ENCODE peak calls at places on chromosome 12, in nine cellular contexts. One of them, this sample, is unnamed.

GRCh38 chr12:22206111-22206728 is 128.3 kb downstream of the ST8SIA1 start:
- DNase-seq in tibial nerve: no peak
- DNase-seq in lower leg skin: no peak
- DNase-seq in brain microvascular endothelial cell: no peak
- DNase-seq in AG04450: no peak
- DNase-seq in sigmoid colon: no peak
- DNase-seq in GM12865: no peak
- DNase-seq in AG10803: no peak
- DNase-seq in GM12878: no peak
- DNase-seq in this sample: no peak

GRCh38 chr12:99249543-99249942 is 398.0 kb upstream of the GARIN6 start:
- DNase-seq in tibial nerve: no peak
- DNase-seq in lower leg skin: no peak
- DNase-seq in brain microvascular endothelial cell: no peak
- DNase-seq in AG04450: no peak
- DNase-seq in sigmoid colon: no peak
- DNase-seq in GM12865: no peak
- DNase-seq in AG10803: no peak
- DNase-seq in GM12878: no peak
- DNase-seq in this sample: no peak

GRCh38 chr12:81330480-81330879 is 252.6 kb downstream of the ACSS3 start:
- DNase-seq in tibial nerve: no peak
- DNase-seq in lower leg skin: no peak
- DNase-seq in brain microvascular endothelial cell: peak; percentile 22
- DNase-seq in AG04450: no peak
- DNase-seq in sigmoid colon: no peak
- DNase-seq in GM12865: no peak
- DNase-seq in AG10803: no peak
- DNase-seq in GM12878: no peak
- DNase-seq in this sample: no peak

GRCh38 chr12:104337030-104337558 is 33.6 kb downstream of the EID3 start:
- DNase-seq in tibial nerve: no peak
- DNase-seq in lower leg skin: no peak
- DNase-seq in brain microvascular endothelial cell: no peak
- DNase-seq in AG04450: no peak
- DNase-seq in sigmoid colon: no peak
- DNase-seq in GM12865: no peak
- DNase-seq in AG10803: no peak
- DNase-seq in GM12878: no peak
- DNase-seq in this sample: no peak

GRCh38 chr12:24562761-24563392 is 386.0 kb downstream of the BCAT1 start:
- DNase-seq in tibial nerve: no peak
- DNase-seq in lower leg skin: peak; percentile 87
- DNase-seq in brain microvascular endothelial cell: peak; percentile 40
- DNase-seq in AG04450: no peak
- DNase-seq in sigmoid colon: no peak
- DNase-seq in GM12865: no peak
- DNase-seq in AG10803: peak; percentile 7
- DNase-seq in GM12878: no peak
- DNase-seq in this sample: no peak

GRCh38 chr12:47789141-47789540 is 16.1 kb downstream of the SLC48A1 start:
- DNase-seq in tibial nerve: no peak
- DNase-seq in lower leg skin: no peak
- DNase-seq in brain microvascular endothelial cell: no peak
- DNase-seq in AG04450: no peak
- DNase-seq in sigmoid colon: no peak
- DNase-seq in GM12865: no peak
- DNase-seq in AG10803: no peak
- DNase-seq in GM12878: no peak
- DNase-seq in this sample: no peak

GRCh38 chr12:121026274-121027045 is 10.2 kb upstream of the C12orf43 start:
- DNase-seq in tibial nerve: no peak
- DNase-seq in lower leg skin: no peak
- DNase-seq in brain microvascular endothelial cell: no peak
- DNase-seq in AG04450: no peak
- DNase-seq in sigmoid colon: no peak
- DNase-seq in GM12865: no peak
- DNase-seq in AG10803: no peak
- DNase-seq in GM12878: no peak
- DNase-seq in this sample: no peak

GRCh38 chr12:753401-754237 is 1.2 kb downstream of the WNK1 start:
- DNase-seq in tibial nerve: peak; percentile 16
- DNase-seq in lower leg skin: peak; percentile 92
- DNase-seq in brain microvascular endothelial cell: no peak
- DNase-seq in AG04450: no peak
- DNase-seq in sigmoid colon: peak; percentile 70
- DNase-seq in GM12865: peak; percentile 61
- DNase-seq in AG10803: no peak
- DNase-seq in GM12878: no peak
- DNase-seq in this sample: peak; percentile 57

GRCh38 chr12:47033797-47034555 is 45.4 kb upstream of the PCED1B start:
- DNase-seq in tibial nerve: no peak
- DNase-seq in lower leg skin: no peak
- DNase-seq in brain microvascular endothelial cell: no peak
- DNase-seq in AG04450: no peak
- DNase-seq in sigmoid colon: no peak
- DNase-seq in GM12865: no peak
- DNase-seq in AG10803: no peak
- DNase-seq in GM12878: no peak
- DNase-seq in this sample: no peak

GRCh38 chr12:6452245-6452731 is 446 bp downstream of the TAPBPL start:
- DNase-seq in tibial nerve: no peak
- DNase-seq in lower leg skin: peak; percentile 85
- DNase-seq in brain microvascular endothelial cell: no peak
- DNase-seq in AG04450: no peak
- DNase-seq in sigmoid colon: peak; percentile 79
- DNase-seq in GM12865: peak; percentile 53
- DNase-seq in AG10803: no peak
- DNase-seq in GM12878: no peak
- DNase-seq in this sample: no peak

GRCh38 chr12:103855036-103855712 is 14.1 kb upstream of the NT5DC3 start:
- DNase-seq in tibial nerve: no peak
- DNase-seq in lower leg skin: no peak
- DNase-seq in brain microvascular endothelial cell: peak; percentile 85
- DNase-seq in AG04450: peak; percentile 30
- DNase-seq in sigmoid colon: no peak
- DNase-seq in GM12865: no peak
- DNase-seq in AG10803: peak; percentile 47
- DNase-seq in GM12878: no peak
- DNase-seq in this sample: no peak

GRCh38 chr12:52636592-52637258 is 15.3 kb downstream of the KRT2 start:
- DNase-seq in tibial nerve: no peak
- DNase-seq in lower leg skin: no peak
- DNase-seq in brain microvascular endothelial cell: no peak
- DNase-seq in AG04450: no peak
- DNase-seq in sigmoid colon: no peak
- DNase-seq in GM12865: no peak
- DNase-seq in AG10803: no peak
- DNase-seq in GM12878: no peak
- DNase-seq in this sample: no peak

GRCh38 chr12:13088503-13088902 is 15.0 kb downstream of the GSG1 start:
- DNase-seq in tibial nerve: no peak
- DNase-seq in lower leg skin: no peak
- DNase-seq in brain microvascular endothelial cell: no peak
- DNase-seq in AG04450: no peak
- DNase-seq in sigmoid colon: no peak
- DNase-seq in GM12865: no peak
- DNase-seq in AG10803: no peak
- DNase-seq in GM12878: no peak
- DNase-seq in this sample: no peak

GRCh38 chr12:13091831-13092230 is 11.6 kb downstream of the GSG1 start:
- DNase-seq in tibial nerve: no peak
- DNase-seq in lower leg skin: no peak
- DNase-seq in brain microvascular endothelial cell: no peak
- DNase-seq in AG04450: no peak
- DNase-seq in sigmoid colon: no peak
- DNase-seq in GM12865: no peak
- DNase-seq in AG10803: no peak
- DNase-seq in GM12878: no peak
- DNase-seq in this sample: no peak

GRCh38 chr12:13087766-13088165 is 15.7 kb downstream of the GSG1 start:
- DNase-seq in tibial nerve: no peak
- DNase-seq in lower leg skin: no peak
- DNase-seq in brain microvascular endothelial cell: no peak
- DNase-seq in AG04450: no peak
- DNase-seq in sigmoid colon: no peak
- DNase-seq in GM12865: no peak
- DNase-seq in AG10803: no peak
- DNase-seq in GM12878: no peak
- DNase-seq in this sample: no peak

GRCh38 chr12:13093191-13093849 is 10.1 kb downstream of the GSG1 start:
- DNase-seq in tibial nerve: no peak
- DNase-seq in lower leg skin: no peak
- DNase-seq in brain microvascular endothelial cell: no peak
- DNase-seq in AG04450: no peak
- DNase-seq in sigmoid colon: no peak
- DNase-seq in GM12865: no peak
- DNase-seq in AG10803: peak; percentile 50
- DNase-seq in GM12878: no peak
- DNase-seq in this sample: no peak

DNA sequence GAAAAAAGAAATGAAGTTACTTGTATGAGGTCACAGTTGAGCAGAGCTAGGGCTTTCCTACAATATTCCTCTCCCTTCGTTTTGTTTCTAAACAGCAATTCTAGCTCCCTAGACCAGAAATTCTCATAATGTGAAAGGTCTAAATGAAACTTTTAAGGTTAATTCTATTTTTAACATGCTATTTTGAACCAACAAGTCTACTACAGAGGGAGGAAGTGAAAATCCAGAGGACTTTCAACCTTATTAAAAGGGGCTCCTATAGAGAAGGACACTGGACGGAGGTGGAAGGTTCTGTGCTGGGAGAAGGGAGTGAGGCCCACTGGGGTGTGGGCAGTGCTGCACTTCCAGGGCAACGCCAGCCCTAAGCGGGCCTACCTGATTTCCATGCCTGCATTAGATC is 13.4 kb downstream of the GSG1 start:
- DNase-seq in tibial nerve: no peak
- DNase-seq in lower leg skin: no peak
- DNase-seq in brain microvascular endothelial cell: no peak
- DNase-seq in AG04450: no peak
- DNase-seq in sigmoid colon: no peak
- DNase-seq in GM12865: no peak
- DNase-seq in AG10803: no peak
- DNase-seq in GM12878: no peak
- DNase-seq in this sample: no peak
- H3K4me3 ChIP-seq in tibial nerve: no peak overlapping the region
- H3K4me3 ChIP-seq in lower leg skin: no peak overlapping the region
- H3K4me3 ChIP-seq in brain microvascular endothelial cell: no peak overlapping the region
- H3K4me3 ChIP-seq in AG04450: no peak overlapping the region
- H3K4me3 ChIP-seq in sigmoid colon: no peak overlapping the region
- H3K4me3 ChIP-seq in GM12865: no peak overlapping the region
- H3K4me3 ChIP-seq in AG10803: no peak overlapping the region
- H3K4me3 ChIP-seq in GM12878: no peak overlapping the region
- H3K4me3 ChIP-seq in this sample: no peak overlapping the region

GRCh38 chr12:45980540-45980939 is 9.8 kb downstream of the SCAF11 start:
- DNase-seq in tibial nerve: no peak
- DNase-seq in lower leg skin: no peak
- DNase-seq in brain microvascular endothelial cell: no peak
- DNase-seq in AG04450: no peak
- DNase-seq in sigmoid colon: no peak
- DNase-seq in GM12865: no peak
- DNase-seq in AG10803: no peak
- DNase-seq in GM12878: no peak
- DNase-seq in this sample: no peak
- H3K4me3 ChIP-seq in tibial nerve: no peak overlapping the region
- H3K4me3 ChIP-seq in lower leg skin: no peak overlapping the region
- H3K4me3 ChIP-seq in brain microvascular endothelial cell: no peak overlapping the region
- H3K4me3 ChIP-seq in AG04450: no peak overlapping the region
- H3K4me3 ChIP-seq in sigmoid colon: no peak overlapping the region
- H3K4me3 ChIP-seq in GM12865: no peak overlapping the region
- H3K4me3 ChIP-seq in AG10803: no peak overlapping the region
- H3K4me3 ChIP-seq in GM12878: no peak overlapping the region
- H3K4me3 ChIP-seq in this sample: no peak overlapping the region

GRCh38 chr12:40693503-40693863 is 1.2 kb downstream of the CNTN1 start:
- DNase-seq in tibial nerve: peak; percentile 26
- DNase-seq in lower leg skin: no peak
- DNase-seq in brain microvascular endothelial cell: no peak
- DNase-seq in AG04450: no peak
- DNase-seq in sigmoid colon: peak; percentile 65
- DNase-seq in GM12865: no peak
- DNase-seq in AG10803: no peak
- DNase-seq in GM12878: no peak
- DNase-seq in this sample: no peak
- H3K4me3 ChIP-seq in tibial nerve: peak overlapping the region; percentile 84
- H3K4me3 ChIP-seq in lower leg skin: no peak overlapping the region
- H3K4me3 ChIP-seq in brain microvascular endothelial cell: no peak overlapping the region
- H3K4me3 ChIP-seq in AG04450: no peak overlapping the region
- H3K4me3 ChIP-seq in sigmoid colon: peak overlapping the region; percentile 64
- H3K4me3 ChIP-seq in GM12865: no peak overlapping the region
- H3K4me3 ChIP-seq in AG10803: no peak overlapping the region
- H3K4me3 ChIP-seq in GM12878: no peak overlapping the region
- H3K4me3 ChIP-seq in this sample: no peak overlapping the region

DNA sequence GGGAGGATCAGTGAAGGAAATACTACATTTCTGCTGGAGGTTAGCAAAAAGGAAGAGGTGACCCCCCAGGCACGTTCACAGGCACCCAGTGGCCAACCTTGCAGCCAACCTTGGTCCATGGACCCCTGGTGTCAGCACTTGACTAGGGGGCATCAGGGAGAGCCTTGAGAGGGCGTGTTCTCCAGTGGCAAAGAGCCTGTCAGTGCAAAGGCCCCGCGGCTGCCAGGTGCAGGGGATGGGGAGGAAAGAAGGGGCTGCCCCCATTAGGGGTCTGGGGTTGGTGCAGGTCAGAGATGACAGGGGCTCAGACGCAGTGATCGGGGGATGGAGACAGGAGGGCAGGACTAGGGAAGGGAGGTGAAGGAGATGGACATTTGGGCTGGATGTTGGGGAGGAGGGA is 22.7 kb upstream of the ULK1 start:
- DNase-seq in tibial nerve: no peak
- DNase-seq in lower leg skin: no peak
- DNase-seq in brain microvascular endothelial cell: no peak
- DNase-seq in AG04450: no peak
- DNase-seq in sigmoid colon: no peak
- DNase-seq in GM12865: no peak
- DNase-seq in AG10803: no peak
- DNase-seq in GM12878: no peak
- DNase-seq in this sample: no peak
- H3K4me3 ChIP-seq in tibial nerve: no peak overlapping the region
- H3K4me3 ChIP-seq in lower leg skin: no peak overlapping the region
- H3K4me3 ChIP-seq in brain microvascular endothelial cell: no peak overlapping the region
- H3K4me3 ChIP-seq in AG04450: no peak overlapping the region
- H3K4me3 ChIP-seq in sigmoid colon: no peak overlapping the region
- H3K4me3 ChIP-seq in GM12865: no peak overlapping the region
- H3K4me3 ChIP-seq in AG10803: no peak overlapping the region
- H3K4me3 ChIP-seq in GM12878: no peak overlapping the region
- H3K4me3 ChIP-seq in this sample: no peak overlapping the region

GRCh38 chr12:128818065-128819022 is 5.4 kb downstream of the SLC15A4 start:
- DNase-seq in tibial nerve: no peak
- DNase-seq in lower leg skin: no peak
- DNase-seq in brain microvascular endothelial cell: peak; percentile 71
- DNase-seq in AG04450: no peak
- DNase-seq in sigmoid colon: peak; percentile 50
- DNase-seq in GM12865: peak; percentile 83
- DNase-seq in AG10803: peak; percentile 72
- DNase-seq in GM12878: no peak
- DNase-seq in this sample: peak; percentile 54
- H3K4me3 ChIP-seq in tibial nerve: no peak overlapping the region
- H3K4me3 ChIP-seq in lower leg skin: no peak overlapping the region
- H3K4me3 ChIP-seq in brain microvascular endothelial cell: no peak overlapping the region
- H3K4me3 ChIP-seq in AG04450: no peak overlapping the region
- H3K4me3 ChIP-seq in sigmoid colon: no peak overlapping the region
- H3K4me3 ChIP-seq in GM12865: peak overlapping the region; percentile 95
- H3K4me3 ChIP-seq in AG10803: no peak overlapping the region
- H3K4me3 ChIP-seq in GM12878: peak overlapping the region; percentile 98
- H3K4me3 ChIP-seq in this sample: peak overlapping the region; percentile 56

GRCh38 chr12:9761407-9761736 is 671 bp upstream of the CD69 start:
- DNase-seq in tibial nerve: no peak
- DNase-seq in lower leg skin: no peak
- DNase-seq in brain microvascular endothelial cell: no peak
- DNase-seq in AG04450: no peak
- DNase-seq in sigmoid colon: no peak
- DNase-seq in GM12865: peak; percentile 46
- DNase-seq in AG10803: no peak
- DNase-seq in GM12878: no peak
- DNase-seq in this sample: no peak
- H3K4me3 ChIP-seq in tibial nerve: no peak overlapping the region
- H3K4me3 ChIP-seq in lower leg skin: no peak overlapping the region
- H3K4me3 ChIP-seq in brain microvascular endothelial cell: no peak overlapping the region
- H3K4me3 ChIP-seq in AG04450: no peak overlapping the region
- H3K4me3 ChIP-seq in sigmoid colon: no peak overlapping the region
- H3K4me3 ChIP-seq in GM12865: peak overlapping the region; percentile 65
- H3K4me3 ChIP-seq in AG10803: no peak overlapping the region
- H3K4me3 ChIP-seq in GM12878: peak overlapping the region; percentile 87
- H3K4me3 ChIP-seq in this sample: peak overlapping the region; percentile 67